ENCODE peak calls at places on chromosomes 3 and 15, in six cellular contexts. A, B, T, X, C and J are unnamed samples.

GRCh38 chr3:117567903-117568302 is 858.3 kb downstream of the TUSC7 start:
- DNase-seq in A (no peak), B (no peak), T (no peak), X (no peak), C (no peak), J (no peak)

GRCh38 chr3:61141697-61142096 is 109.6 kb downstream of the FHIT start:
- DNase-seq in A (no peak), B (no peak), T (no peak), X (no peak), C (no peak), J (no peak)

GRCh38 chr3:168876346-168877035 is 780.8 kb upstream of the GOLIM4 start:
- DNase-seq in A (no peak), B (no peak), T (no peak), X (no peak), C (no peak), J (no peak)

GRCh38 chr3:100518983-100519382 is 26.6 kb downstream of the TMEM45A start:
- DNase-seq in A (no peak), B (peak; percentile 39), T (no peak), X (no peak), C (no peak), J (no peak)

GRCh38 chr3:55330756-55331155 is 156.3 kb downstream of the WNT5A start:
- DNase-seq in A (peak; percentile 65), B (no peak), T (no peak), X (no peak), C (no peak), J (no peak)

GRCh38 chr3:169268286-169268776 is 395.2 kb downstream of the MECOM start:
- DNase-seq in A (no peak), B (no peak), T (no peak), X (no peak), C (no peak), J (no peak)

GRCh38 chr3:110459021-110459420 is 612.6 kb upstream of the NECTIN3 start:
- DNase-seq in A (no peak), B (no peak), T (no peak), X (no peak), C (no peak), J (no peak)

GRCh38 chr15:77719450-77719849 is 86.7 kb upstream of the LINGO1 start:
- DNase-seq in A (no peak), B (no peak), T (no peak), X (no peak), C (no peak), J (no peak)

GRCh38 chr3:150264560-150264959 is 143.5 kb upstream of the TSC22D2 start:
- DNase-seq in A (no peak), B (no peak), T (no peak), X (no peak), C (no peak), J (no peak)

GRCh38 chr3:45343947-45344346 is 44.4 kb upstream of the LARS2 start:
- DNase-seq in A (no peak), B (no peak), T (no peak), X (no peak), C (peak; percentile 75), J (no peak)

GRCh38 chr3:165852150-165852549 is 14.9 kb upstream of the BCHE start:
- DNase-seq in A (no peak), B (no peak), T (no peak), X (no peak), C (no peak), J (no peak)

GRCh38 chr3:71984843-71985594 is 200.1 kb upstream of the PROK2 start:
- DNase-seq in A (no peak), B (no peak), T (no peak), X (no peak), C (no peak), J (no peak)

GRCh38 chr3:177357352-177358084 is 160.2 kb upstream of the TBL1XR1 start:
- DNase-seq in A (peak; percentile 90), B (peak; percentile 89), T (no peak), X (no peak), C (peak; percentile 84), J (no peak)

GRCh38 chr3:188595890-188596376 is 442.0 kb downstream of the LPP start:
- DNase-seq in A (peak; percentile 19), B (no peak), T (no peak), X (no peak), C (no peak), J (no peak)

GRCh38 chr3:117404756-117405155 is 695.2 kb downstream of the TUSC7 start:
- DNase-seq in A (no peak), B (no peak), T (no peak), X (no peak), C (no peak), J (no peak)

GRCh38 chr3:106208979-106209378 is 340.2 kb upstream of the CBLB start:
- DNase-seq in A (no peak), B (no peak), T (no peak), X (no peak), C (no peak), J (no peak)

GRCh38 chr3:98763076-98763475 is at the start of gene ST3GAL6:
- DNase-seq in A (no peak), B (peak; percentile 53), T (no peak), X (peak; percentile 69), C (no peak), J (no peak)

GRCh38 chr3:27666708-27667107 is 55.4 kb downstream of the EOMES start:
- DNase-seq in A (peak; percentile 66), B (peak; percentile 35), T (no peak), X (peak; percentile 77), C (no peak), J (no peak)

GRCh38 chr15:97502038-97502437 is 458.5 kb upstream of the ARRDC4 start:
- DNase-seq in A (no peak), B (no peak), T (no peak), X (no peak), C (no peak), J (no peak)

GRCh38 chr3:106482436-106482835 is 613.6 kb upstream of the CBLB start:
- DNase-seq in A (peak; percentile 51), B (peak; percentile 13), T (no peak), X (no peak), C (no peak), J (no peak)

GRCh38 chr3:157119369-157119951 is 40.5 kb downstream of the CCNL1 start:
- DNase-seq in A (no peak), B (no peak), T (no peak), X (no peak), C (peak; percentile 57), J (no peak)

GRCh38 chr3:59127071-59127470 is 77.2 kb upstream of the CFAP20DC start:
- DNase-seq in A (peak; percentile 96), B (no peak), T (no peak), X (no peak), C (no peak), J (no peak)

GRCh38 chr15:60936186-60936585 is 292.9 kb downstream of the RORA start:
- DNase-seq in A (no peak), B (no peak), T (no peak), X (no peak), C (no peak), J (no peak)

GRCh38 chr3:94314218-94314883 is 251.5 kb downstream of the NSUN3 start:
- DNase-seq in A (no peak), B (no peak), T (no peak), X (no peak), C (no peak), J (no peak)

GRCh38 chr3:127551178-127551577 is 39.4 kb downstream of the TPRA1 start:
- DNase-seq in A (peak; percentile 58), B (no peak), T (no peak), X (no peak), C (no peak), J (no peak)

GRCh38 chr3:129933471-129933870 is 40.0 kb upstream of the TMCC1 start:
- DNase-seq in A (no peak), B (no peak), T (no peak), X (no peak), C (no peak), J (no peak)

GRCh38 chr3:171189394-171189793 is 162.9 kb upstream of the SLC2A2 start:
- DNase-seq in A (no peak), B (peak; percentile 36), T (no peak), X (no peak), C (no peak), J (no peak)

GRCh38 chr15:27483124-27483523 is 512.1 kb downstream of the GABRG3 start:
- DNase-seq in A (no peak), B (no peak), T (no peak), X (no peak), C (no peak), J (no peak)
- H3K9me3 ChIP-seq in A (no peaks in the 10 kb centered on the region), B (peaks cover 4% of the 10 kb centered on the region), T (no peaks in the 10 kb centered on the region), X (no peaks in the 10 kb centered on the region), C (no peaks in the 10 kb centered on the region), J (no peaks in the 10 kb centered on the region)

GRCh38 chr15:73755946-73756345 is 2.8 kb upstream of the INSYN1 start:
- DNase-seq in A (peak; percentile 57), B (no peak), T (no peak), X (no peak), C (no peak), J (no peak)
- H3K27me3 ChIP-seq in A (peaks cover 59% of the 10 kb centered on the region), B (peaks cover 25% of the 10 kb centered on the region), T (peaks cover 53% of the 10 kb centered on the region), X (no peaks in the 10 kb centered on the region), C (peaks cover 18% of the 10 kb centered on the region), J (no peaks in the 10 kb centered on the region)

GRCh38 chr3:138640537-138640936 is 32.0 kb downstream of the FAIM start:
- DNase-seq in A (no peak), B (peak; percentile 77), T (no peak), X (no peak), C (no peak), J (no peak)
- H3K9me3 ChIP-seq in A (no peaks in the 10 kb centered on the region), B (no peaks in the 10 kb centered on the region), T (peaks cover 40% of the 10 kb centered on the region), X (peaks cover 29% of the 10 kb centered on the region), C (peaks cover 6% of the 10 kb centered on the region), J (peaks cover 36% of the 10 kb centered on the region)

GRCh38 chr3:147370316-147370715 is 36.0 kb downstream of the ZIC4 start:
- DNase-seq in A (no peak), B (no peak), T (no peak), X (no peak), C (no peak), J (no peak)

GRCh38 chr3:147372525-147373027 is 33.8 kb downstream of the ZIC4 start:
- DNase-seq in A (no peak), B (no peak), T (no peak), X (no peak), C (no peak), J (no peak)

GRCh38 chr3:147369671-147370123 is 36.6 kb downstream of the ZIC4 start:
- DNase-seq in A (no peak), B (no peak), T (no peak), X (no peak), C (no peak), J (no peak)

GRCh38 chr3:147371771-147372340 is 34.5 kb downstream of the ZIC4 start:
- DNase-seq in A (no peak), B (no peak), T (no peak), X (no peak), C (no peak), J (no peak)

DNA sequence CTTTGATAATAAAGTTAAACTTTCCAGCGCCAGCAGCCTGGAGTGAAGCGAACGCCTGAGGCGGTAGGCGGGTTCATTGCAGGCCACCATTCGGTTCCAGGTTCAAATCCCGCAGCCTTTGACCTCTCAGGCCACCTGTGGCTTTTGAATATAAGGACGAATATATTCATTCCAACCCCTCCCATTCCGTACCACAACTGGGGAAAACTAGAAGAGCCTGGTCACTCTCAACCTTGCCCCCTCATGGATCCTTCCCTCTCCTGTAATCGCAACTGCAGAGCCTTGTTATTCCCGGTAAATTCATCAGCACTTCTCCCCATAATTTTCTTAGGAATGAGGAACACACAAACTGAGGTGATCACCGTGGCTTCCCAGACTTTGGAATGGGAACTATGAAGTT is 35.2 kb downstream of the ZIC4 start:
- DNase-seq in A (no peak), B (no peak), T (no peak), X (no peak), C (no peak), J (no peak)
- H3K27me3 ChIP-seq in A (peaks cover 93% of the 10 kb centered on the region), B (peaks cover 66% of the 10 kb centered on the region), T (peaks cover 71% of the 10 kb centered on the region), X (no peaks in the 10 kb centered on the region), C (no peaks in the 10 kb centered on the region), J (no peaks in the 10 kb centered on the region)